ENCODE peak calls at places on chromosomes 4 and X, in four cellular contexts. S is ascending aorta, M is Daoy, N is colonic mucosa. U is an unnamed sample.

GRCh38 chr4:176945314-176945713 is 152.6 kb upstream of the VEGFC start:
- DNase-seq in M (no peak), S (no peak), N (no peak), U (no peak)

GRCh38 chrX:72305286-72306084 is at the start of gene CITED1:
- DNase-seq in N (no peak), M (peak; percentile 16), S (no peak), U (no peak)

GRCh38 chrX:97074400-97074799 is 190.7 kb downstream of the RPA4 start:
- DNase-seq in M (no peak), S (no peak), N (no peak), U (no peak)

GRCh38 chr4:8393593-8394038 is 46.9 kb downstream of the ACOX3 start:
- DNase-seq in S (no peak), N (peak; percentile 48), M (peak; percentile 87), U (peak; percentile 96)

GRCh38 chrX:77087529-77088169 is 359.5 kb upstream of the FGF16 start:
- DNase-seq in S (no peak), N (peak; percentile 24), M (no peak), U (no peak)

GRCh38 chr4:157172011-157172410 is 48.5 kb upstream of the GRIA2 start:
- DNase-seq in N (no peak), M (no peak), S (no peak), U (no peak)

GRCh38 chrX:2513120-2513664 is 12.4 kb upstream of the DHRSX start:
- DNase-seq in M (no peak), S (no peak), N (no peak), U (no peak)

GRCh38 chr4:183987987-183988392 is 82.9 kb downstream of the STOX2 start:
- DNase-seq in N (peak; percentile 58), M (peak; percentile 86), S (peak; percentile 54), U (peak; percentile 92)

GRCh38 chr4:115515379-115516171 is 402.2 kb upstream of the NDST4 start:
- DNase-seq in M (no peak), S (no peak), N (no peak), U (no peak)

GRCh38 chr4:3478446-3479357 is 15.6 kb downstream of the DOK7 start:
- DNase-seq in N (no peak), S (no peak), M (no peak), U (no peak)

GRCh38 chrX:56429581-56429980 is 133.8 kb upstream of the UBQLN2 start:
- DNase-seq in N (no peak), S (no peak), M (no peak), U (no peak)

GRCh38 chr4:3301450-3302163 is 8.8 kb downstream of the RGS12 start:
- DNase-seq in S (no peak), N (no peak), M (no peak), U (no peak)

GRCh38 chr4:112170451-112170993 is 25.3 kb downstream of the FAM241A start:
- DNase-seq in M (peak; percentile 76), N (no peak), S (no peak), U (peak; percentile 74)

GRCh38 chr4:124810814-124811213 is 98.3 kb upstream of the ANKRD50 start:
- DNase-seq in S (no peak), M (no peak), N (no peak), U (no peak)

GRCh38 chr4:145061325-145061920 is 36.6 kb downstream of the ANAPC10 start:
- DNase-seq in S (no peak), N (no peak), M (no peak), U (peak; percentile 46)

GRCh38 chrX:16335181-16335580 is 167.9 kb downstream of the MAGEB17 start:
- DNase-seq in N (no peak), S (no peak), M (no peak), U (no peak)

GRCh38 chrX:102599084-102599949 is at the start of gene ARMCX5:
- DNase-seq in M (peak; percentile 77), N (peak; percentile 77), S (no peak), U (peak; percentile 65)

GRCh38 chrX:70452143-70452733 is 7.6 kb downstream of the DLG3 start:
- DNase-seq in M (peak; percentile 60), N (peak; percentile 69), S (no peak), U (no peak)

GRCh38 chrX:95117556-95117955 is 1443.5 kb downstream of the FAM133A start:
- DNase-seq in M (no peak), S (no peak), N (no peak), U (no peak)

GRCh38 chrX:136064661-136065043 is 79.4 kb downstream of the SLC9A6 start:
- DNase-seq in N (no peak), M (no peak), S (no peak), U (no peak)

GRCh38 chr4:139768913-139769312 is 103.3 kb downstream of the MGST2 start:
- DNase-seq in N (no peak), S (no peak), M (no peak), U (no peak)

GRCh38 chr4:36198068-36198808 is 46.1 kb downstream of the ARAP2 start:
- DNase-seq in N (no peak), M (no peak), S (no peak), U (no peak)

GRCh38 chrX:50430917-50431316 is 39.7 kb downstream of the DGKK start:
- DNase-seq in S (no peak), N (no peak), M (peak; percentile 22), U (no peak)

GRCh38 chr4:3767569-3768288 is 1.5 kb downstream of the ADRA2C start:
- DNase-seq in N (peak; percentile 26), M (no peak), S (no peak), U (no peak)

GRCh38 chr4:90293320-90293719 is 166.1 kb downstream of the CCSER1 start:
- DNase-seq in S (no peak), N (no peak), M (no peak), U (no peak)

GRCh38 chr4:162349395-162349794 is 185.6 kb upstream of the FSTL5 start:
- DNase-seq in N (no peak), S (no peak), M (no peak), U (no peak)

GRCh38 chrX:12447448-12448154 is 309.3 kb downstream of the FRMPD4 start:
- DNase-seq in M (peak; percentile 4), N (no peak), S (no peak), U (peak; percentile 88)

GRCh38 chr4:77650787-77651186 is 45.2 kb downstream of the CXCL13 start:
- DNase-seq in M (no peak), N (no peak), S (no peak), U (no peak)

GRCh38 chr4:42104521-42104920 is 47.9 kb downstream of the BEND4 start:
- DNase-seq in S (no peak), M (peak; percentile 23), N (no peak), U (no peak)

GRCh38 chr4:110156442-110156841 is 42.0 kb downstream of the ELOVL6 start:
- DNase-seq in M (no peak), N (no peak), S (no peak), U (no peak)